ENCODE peak calls at places on chromosome 15, in nine cellular contexts. W, M, K, Q, L, O, Z, U and P are unnamed samples.

GRCh38 chr15:58545307-58546065 is 113.7 kb downstream of the LIPC start:
- DNase-seq in Q (peak), O (peak), W (no peak), Z (no peak), U (peak), M (no peak), K (no peak), L (no peak), P (no peak)

GRCh38 chr15:78987891-78988360 is 43.1 kb upstream of the CTSH start:
- DNase-seq in L (no peak), U (no peak), Q (no peak), M (no peak), K (no peak), O (no peak), W (no peak), Z (peak), P (no peak)

GRCh38 chr15:40939909-40940801 is 11.0 kb downstream of the DLL4 start:
- DNase-seq in Q (no peak), W (peak), M (no peak), L (no peak), Z (peak), K (no peak), U (no peak), O (no peak), P (no peak)

GRCh38 chr15:70741677-70742293 is 21.6 kb downstream of the UACA start:
- DNase-seq in L (peak), Q (no peak), W (no peak), U (no peak), O (no peak), Z (peak), M (no peak), K (no peak), P (no peak)

GRCh38 chr15:75751901-75752300 is 39.3 kb upstream of the CSPG4 start:
- DNase-seq in Q (no peak), L (no peak), U (no peak), M (no peak), Z (no peak), O (no peak), W (no peak), K (no peak), P (no peak)

GRCh38 chr15:33160054-33160453 is 34.5 kb downstream of the FMN1 start:
- DNase-seq in W (no peak), U (no peak), M (no peak), L (no peak), Z (peak), Q (peak), O (no peak), K (no peak), P (no peak)

GRCh38 chr15:23397779-23398178 is 43.2 kb downstream of the GOLGA8S start:
- DNase-seq in M (no peak), W (peak), U (no peak), K (peak), L (no peak), Q (no peak), Z (no peak), O (no peak), P (no peak)

GRCh38 chr15:69909719-69910444 is 187.8 kb downstream of the TLE3 start:
- DNase-seq in Q (no peak), O (no peak), K (no peak), W (no peak), U (no peak), L (no peak), M (no peak), Z (no peak), P (no peak)

GRCh38 chr15:67680645-67681044 is 138.1 kb downstream of the MAP2K5 start:
- DNase-seq in O (no peak), M (no peak), W (no peak), Z (peak), Q (no peak), L (no peak), K (no peak), U (no peak), P (no peak)

GRCh38 chr15:52042051-52042851 is 23.2 kb downstream of the MAPK6 start:
- DNase-seq in L (no peak), Q (no peak), K (no peak), Z (no peak), M (no peak), O (no peak), U (no peak), W (no peak), P (no peak)

GRCh38 chr15:91950631-91951384 is 97.3 kb downstream of the SLCO3A1 start:
- DNase-seq in K (no peak), M (no peak), W (no peak), Z (no peak), Q (no peak), L (peak), U (no peak), O (no peak), P (no peak)

GRCh38 chr15:67105065-67105951 is 39.9 kb downstream of the SMAD3 start:
- DNase-seq in U (no peak), L (peak), O (peak), W (peak), Q (peak), Z (peak), M (peak), K (no peak), P (peak)

GRCh38 chr15:76012021-76012551 is at the start of gene NRG4:
- DNase-seq in U (no peak), W (no peak), M (peak), Q (no peak), L (peak), O (no peak), Z (peak), K (no peak), P (no peak)

GRCh38 chr15:44033894-44034293 is 161.2 kb downstream of the FRMD5 start:
- DNase-seq in W (peak), O (peak), U (no peak), Q (peak), L (no peak), K (no peak), Z (peak), M (no peak), P (no peak)

GRCh38 chr15:67761343-67761742 is 64.0 kb upstream of the SKOR1 start:
- DNase-seq in U (no peak), Z (no peak), K (no peak), W (no peak), Q (no peak), M (no peak), L (no peak), O (no peak), P (no peak)

GRCh38 chr15:96064351-96064756 is 266.1 kb upstream of the NR2F2 start:
- DNase-seq in U (no peak), W (no peak), L (peak), M (no peak), Q (no peak), O (no peak), Z (peak), K (no peak), P (no peak)

GRCh38 chr15:69612112-69612511 is 159.5 kb downstream of the RPLP1 start:
- DNase-seq in U (no peak), O (no peak), W (no peak), K (no peak), M (no peak), L (no peak), Z (no peak), Q (no peak), P (no peak)

GRCh38 chr15:33968224-33968623 is at the start of gene CHRM5:
- DNase-seq in Z (peak), M (no peak), W (no peak), L (no peak), K (peak), U (no peak), O (no peak), Q (no peak), P (no peak)

GRCh38 chr15:77974098-77974414 is 103.5 kb downstream of the TBC1D2B start:
- DNase-seq in K (peak), Q (peak), M (peak), L (no peak), U (no peak), O (peak), Z (peak), W (no peak), P (no peak)

GRCh38 chr15:70605606-70606410 is 157.6 kb downstream of the UACA start:
- DNase-seq in O (peak), W (no peak), L (no peak), K (peak), U (no peak), M (no peak), Z (peak), Q (peak), P (peak)

GRCh38 chr15:78083687-78084358 is 6.3 kb upstream of the TBC1D2B start:
- DNase-seq in Z (peak), L (no peak), O (no peak), U (no peak), Q (no peak), K (no peak), W (no peak), M (no peak), P (no peak)

GRCh38 chr15:98139337-98139736 is 178.8 kb downstream of the ARRDC4 start:
- DNase-seq in M (no peak), U (peak), L (no peak), K (no peak), Q (no peak), W (no peak), Z (no peak), O (no peak), P (no peak)

GRCh38 chr15:60155661-60156060 is 151.6 kb downstream of the FOXB1 start:
- DNase-seq in O (peak), K (no peak), L (no peak), Z (peak), M (no peak), U (no peak), Q (peak), W (no peak), P (no peak)

GRCh38 chr15:64314456-64314855 is 41.5 kb downstream of the CSNK1G1 start:
- DNase-seq in M (no peak), Z (no peak), L (no peak), U (no peak), O (no peak), W (no peak), Q (no peak), K (no peak), P (no peak)

GRCh38 chr15:72888211-72888610 is 104.7 kb upstream of the ADPGK start:
- DNase-seq in W (no peak), U (no peak), L (no peak), M (no peak), Z (no peak), Q (no peak), K (no peak), O (no peak), P (no peak)

GRCh38 chr15:69000725-69001503 is 13.6 kb upstream of the NOX5 start:
- DNase-seq in U (no peak), W (no peak), M (no peak), Q (no peak), Z (no peak), K (no peak), L (no peak), O (no peak), P (no peak)

GRCh38 chr15:81270781-81271491 is 53.0 kb downstream of the STARD5 start:
- DNase-seq in U (no peak), K (no peak), M (no peak), L (no peak), W (no peak), Q (no peak), Z (peak), O (peak), P (no peak)

GRCh38 chr15:40763801-40764765 is at the start of gene GCHFR:
- DNase-seq in O (peak), W (peak), K (peak), L (no peak), M (peak), Q (peak), U (peak), Z (peak), P (no peak)

GRCh38 chr15:79007066-79007465 is 62.2 kb upstream of the CTSH start:
- DNase-seq in M (no peak), Q (peak), O (peak), K (peak), W (peak), L (no peak), Z (peak), U (no peak), P (no peak)

DNA sequence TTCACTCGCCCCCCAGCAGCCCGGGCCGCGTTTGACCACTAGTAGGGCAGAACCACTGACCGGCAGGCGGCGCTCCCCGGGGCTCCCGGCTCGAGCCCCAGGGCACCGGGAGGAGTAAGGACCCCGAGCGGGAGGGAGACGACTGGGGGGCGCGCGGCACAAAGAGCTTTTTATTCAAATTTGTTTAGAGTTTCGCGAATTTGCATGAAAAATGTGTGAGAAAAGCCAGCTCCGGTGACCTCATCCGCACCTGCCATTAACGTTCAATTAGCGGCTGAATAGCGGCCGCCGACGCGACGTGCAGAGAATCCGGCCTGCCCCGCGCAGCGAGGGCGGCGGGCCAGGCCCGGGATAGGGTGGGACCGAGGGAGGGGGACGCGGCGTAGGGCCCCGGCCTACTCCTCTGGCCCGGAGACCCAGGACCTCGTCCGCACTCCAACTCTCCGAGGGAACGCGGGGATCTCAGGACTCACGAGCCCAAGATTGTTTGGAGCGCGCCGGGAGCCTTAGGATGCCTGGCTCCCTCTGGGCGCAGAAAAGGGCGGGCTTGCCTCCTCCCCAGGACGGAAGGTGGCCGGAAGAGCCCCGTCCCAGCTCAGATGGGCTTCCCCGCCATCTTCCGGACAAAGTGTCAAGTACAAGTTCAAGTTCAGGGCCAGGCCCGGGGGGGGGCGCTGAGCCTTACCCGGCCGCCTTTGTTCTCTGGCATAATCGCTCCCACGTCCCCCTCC is 64.9 kb upstream of the POLG start:
- DNase-seq in K (no peak), Q (no peak), L (no peak), Z (no peak), U (no peak), M (no peak), W (no peak), O (no peak), P (no peak)
- H3K4me3 ChIP-seq in K (no peak), Q (no peak), L (peak), Z (peak), U (peak), M (peak), W (peak), O (peak), P (peak)

GRCh38 chr15:83092309-83092976 is 15.0 kb upstream of the TM6SF1 start:
- DNase-seq in K (no peak), Z (peak), M (no peak), U (no peak), W (peak), O (peak), L (no peak), Q (no peak), P (no peak)

GRCh38 chr15:83098079-83098478 is 9.4 kb upstream of the TM6SF1 start:
- DNase-seq in L (no peak), Q (no peak), M (no peak), W (no peak), K (no peak), O (no peak), U (no peak), Z (no peak), P (no peak)

GRCh38 chr15:83099290-83099689 is 8.2 kb upstream of the TM6SF1 start:
- DNase-seq in L (no peak), U (no peak), Z (no peak), M (no peak), K (no peak), Q (no peak), W (no peak), O (no peak), P (no peak)

GRCh38 chr15:83090465-83090864 is 17.0 kb upstream of the TM6SF1 start:
- DNase-seq in Q (no peak), U (no peak), K (no peak), M (no peak), W (no peak), L (no peak), Z (no peak), O (no peak), P (no peak)

GRCh38 chr15:83094592-83094991 is 12.9 kb upstream of the TM6SF1 start:
- DNase-seq in U (no peak), M (no peak), Z (no peak), W (no peak), Q (no peak), O (no peak), K (no peak), L (no peak), P (no peak)
- H3K4me3 ChIP-seq in U (no peak), M (no peak), Z (no peak), W (no peak), Q (no peak), O (no peak), K (no peak), L (no peak), P (no peak)

GRCh38 chr15:63189955-63190691 is 717 bp downstream of the RAB8B start:
- DNase-seq in L (no peak), O (no peak), K (no peak), Q (no peak), Z (peak), W (no peak), U (no peak), M (no peak), P (no peak)

GRCh38 chr15:63191895-63192603 is 2.6 kb downstream of the RAB8B start:
- DNase-seq in K (no peak), U (peak), Q (no peak), W (no peak), M (no peak), Z (no peak), O (no peak), L (no peak), P (no peak)

GRCh38 chr15:63192604-63193206 is 3.3 kb downstream of the RAB8B start:
- DNase-seq in M (no peak), Q (no peak), W (no peak), O (no peak), Z (no peak), L (no peak), U (no peak), K (no peak), P (no peak)

GRCh38 chr15:63188937-63189871 is at the start of gene RAB8B:
- DNase-seq in L (peak), Q (peak), K (peak), Z (peak), W (peak), U (peak), M (peak), O (peak), P (peak)

DNA sequence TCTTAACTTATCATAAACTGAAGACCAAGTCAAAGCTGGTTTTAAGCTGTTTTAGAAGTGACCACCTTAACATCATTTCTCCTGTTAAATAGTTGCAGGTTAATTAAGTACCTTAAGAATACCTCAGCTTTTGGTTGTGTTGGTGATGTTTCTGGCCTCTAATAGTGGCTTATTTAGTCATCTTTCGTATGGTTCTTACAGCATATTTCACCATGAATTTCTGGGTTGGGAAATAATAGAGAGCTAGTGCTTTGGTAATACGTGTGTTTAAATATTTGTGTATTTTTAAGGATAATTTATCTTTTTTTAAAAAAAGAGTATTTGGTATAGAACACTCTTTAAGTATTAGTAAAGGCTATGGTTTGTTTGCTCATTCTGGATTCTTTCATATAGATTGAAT is 1.6 kb downstream of the RAB8B start:
- DNase-seq in W (no peak), U (no peak), K (no peak), O (no peak), Z (no peak), Q (no peak), M (no peak), L (no peak), P (no peak)
- H3K4me3 ChIP-seq in W (peak), U (peak), K (no peak), O (peak), Z (peak), Q (no peak), M (peak), L (peak), P (peak)

GRCh38 chr15:88792342-88793282 is 10.6 kb upstream of the ACAN start:
- DNase-seq in M (no peak), W (no peak), Z (no peak), O (no peak), K (no peak), U (no peak), L (no peak), Q (no peak), P (no peak)
- H3K4me3 ChIP-seq in M (no peak), W (no peak), Z (no peak), O (no peak), K (no peak), U (no peak), L (no peak), Q (no peak), P (no peak)

GRCh38 chr15:85545185-85545584 is 164.8 kb downstream of the AKAP13 start:
- DNase-seq in U (no peak), M (no peak), L (peak), O (no peak), K (no peak), Z (peak), W (no peak), Q (no peak), P (no peak)
- H3K4me3 ChIP-seq in U (no peak), M (no peak), L (no peak), O (no peak), K (no peak), Z (no peak), W (no peak), Q (no peak), P (no peak)

DNA sequence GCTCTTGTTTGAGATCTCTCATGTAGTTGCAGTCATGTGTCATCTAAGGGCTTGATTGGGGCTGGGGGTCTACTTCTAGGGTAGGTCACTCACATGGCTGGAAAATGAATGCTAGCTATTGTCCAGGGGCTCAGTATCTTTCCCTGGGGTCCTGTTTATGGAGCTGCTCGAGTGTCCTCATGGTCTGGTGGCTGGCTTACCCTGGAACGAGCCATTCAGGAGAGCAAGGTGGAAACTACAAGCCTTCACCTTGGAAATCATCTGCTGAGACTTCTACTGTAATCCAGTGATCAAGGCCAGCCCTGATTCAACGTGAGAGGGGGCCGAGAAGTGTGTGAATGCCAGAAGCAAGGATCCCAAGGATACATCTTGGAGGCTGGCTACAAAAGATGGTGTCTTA is 16.2 kb upstream of the RHCG start:
- DNase-seq in Z (no peak), M (no peak), U (no peak), L (no peak), K (no peak), O (no peak), Q (no peak), W (no peak), P (no peak)
- H3K4me3 ChIP-seq in Z (no peak), M (no peak), U (no peak), L (no peak), K (no peak), O (no peak), Q (no peak), W (no peak), P (no peak)